ENCODE peak calls at places on chromosomes 1 and 21, in eight cellular contexts. V, M, P, I, B, U, R and O are unnamed samples.

GRCh38 chr1:47867447-47868347 is 129.5 kb downstream of the TRABD2B start:
- DNase-seq in R (no peak), U (no peak), B (no peak), P (no peak), M (no peak), V (no peak), I (no peak), O (no peak)

GRCh38 chr1:223429313-223429731 is 36.1 kb downstream of the CCDC185 start:
- DNase-seq in R (peak; percentile 39), I (no peak), M (peak; percentile 3), P (no peak), U (no peak), B (no peak), V (peak; percentile 66), O (no peak)

GRCh38 chr1:86787626-86788025 is 83.2 kb downstream of the SH3GLB1 start:
- DNase-seq in B (no peak), R (no peak), I (no peak), P (no peak), U (no peak), M (no peak), V (no peak), O (no peak)

GRCh38 chr1:97867127-97867526 is 53.7 kb downstream of the DPYD start:
- DNase-seq in I (no peak), B (no peak), P (no peak), U (no peak), V (no peak), M (no peak), R (no peak), O (no peak)

GRCh38 chr21:42309753-42310213 is 5.4 kb downstream of the TFF3 start:
- DNase-seq in U (no peak), B (peak; percentile 65), I (no peak), P (peak; percentile 41), M (peak; percentile 11), R (peak; percentile 68), V (no peak), O (peak; percentile 58)

GRCh38 chr1:37930246-37931142 is 16.4 kb downstream of the INPP5B start:
- DNase-seq in M (no peak), R (no peak), I (no peak), P (no peak), V (no peak), B (no peak), U (no peak), O (no peak)

GRCh38 chr21:42176864-42177263 is 42.1 kb upstream of the ABCG1 start:
- DNase-seq in M (no peak), I (no peak), R (no peak), B (no peak), P (no peak), U (no peak), V (no peak), O (no peak)

GRCh38 chr1:213658508-213658907 is 329.3 kb upstream of the PROX1 start:
- DNase-seq in I (no peak), B (no peak), V (no peak), P (no peak), R (no peak), M (no peak), U (no peak), O (no peak)